ENCODE peak calls at places on chromosomes 13 and 19, in six cellular contexts. Y, H, B, P, G and Z are unnamed samples.

GRCh38 chr13:107678075-107678689 is 537.2 kb downstream of the LIG4 start:
- DNase-seq in Y (no peak), H (no peak), B (no peak), P (no peak), G (peak), Z (no peak)

GRCh38 chr19:49637865-49638350 is 2.0 kb downstream of the RRAS start:
- DNase-seq in H (no peak), B (peak), P (no peak), G (no peak), Y (peak), Z (peak)

GRCh38 chr19:1254530-1255185 is 6.3 kb downstream of the MIDN start:
- DNase-seq in H (no peak), B (no peak), G (no peak), P (no peak), Y (no peak), Z (no peak)

GRCh38 chr19:681029-681626 is 4.9 kb downstream of the FSTL3 start:
- DNase-seq in H (no peak), B (peak), P (no peak), Y (no peak), G (peak), Z (peak)

GRCh38 chr19:12834976-12835757 is 788 bp upstream of the RTBDN start:
- DNase-seq in B (peak), G (peak), P (no peak), Y (no peak), H (no peak), Z (no peak)

GRCh38 chr13:19178901-19179593 is 2.6 kb downstream of the TUBA3C start:
- DNase-seq in G (no peak), H (no peak), P (no peak), Y (no peak), B (no peak), Z (no peak)

GRCh38 chr13:83117046-83117445 is 765.2 kb downstream of the SLITRK1 start:
- DNase-seq in H (no peak), P (no peak), B (no peak), Y (no peak), G (no peak), Z (no peak)

GRCh38 chr19:35216833-35217707 is 11.5 kb downstream of the FAM187B start:
- DNase-seq in G (no peak), H (no peak), B (no peak), Y (no peak), P (no peak), Z (no peak)

GRCh38 chr19:28393574-28394336 is 819.2 kb downstream of the UQCRFS1 start:
- DNase-seq in H (no peak), P (no peak), G (no peak), B (no peak), Y (no peak), Z (no peak)

GRCh38 chr19:33005440-33005839 is 33.4 kb downstream of the FAAP24 start:
- DNase-seq in G (no peak), H (no peak), Y (no peak), B (no peak), P (no peak), Z (no peak)

GRCh38 chr19:51097166-51097736 is 11.0 kb downstream of the CTU1 start:
- DNase-seq in B (peak), Y (no peak), G (peak), P (peak), H (no peak), Z (no peak)

GRCh38 chr19:17103177-17103576 is 27.6 kb downstream of the MYO9B start:
- DNase-seq in B (peak), P (peak), G (peak), Y (peak), H (no peak), Z (no peak)

GRCh38 chr19:29117926-29118325 is 95.0 kb downstream of the UQCRFS1 start:
- DNase-seq in H (no peak), P (no peak), B (no peak), Y (no peak), G (no peak), Z (no peak)

GRCh38 chr13:18943721-18944391 is 237.8 kb downstream of the TUBA3C start:
- DNase-seq in B (no peak), P (no peak), G (no peak), H (no peak), Y (no peak), Z (no peak)

GRCh38 chr13:87124785-87125074 is 546.4 kb upstream of the SLITRK5 start:
- DNase-seq in B (no peak), P (no peak), H (no peak), G (no peak), Y (no peak), Z (no peak)

GRCh38 chr19:8489591-8490394 is 12.6 kb downstream of the PRAM1 start:
- DNase-seq in Y (no peak), B (no peak), H (no peak), G (no peak), P (no peak), Z (no peak)

GRCh38 chr13:21328201-21328600 is 130.9 kb downstream of the ZDHHC20 start:
- DNase-seq in B (no peak), Y (peak), G (no peak), P (no peak), H (no peak), Z (no peak)

GRCh38 chr13:60837806-60838205 is 440.8 kb downstream of the TDRD3 start:
- DNase-seq in P (no peak), G (no peak), B (no peak), Y (no peak), H (no peak), Z (no peak)

GRCh38 chr19:23832717-23833327 is 74.1 kb upstream of the ZNF681 start:
- DNase-seq in H (no peak), B (no peak), Y (no peak), G (no peak), P (no peak), Z (no peak)

GRCh38 chr19:37333457-37333856 is 37.4 kb upstream of the ZNF527 start:
- DNase-seq in P (no peak), G (no peak), B (no peak), Y (no peak), H (no peak), Z (no peak)

GRCh38 chr19:45972944-45973525 is 630 bp downstream of the NOVA2 start:
- DNase-seq in H (no peak), B (peak), G (no peak), Y (no peak), P (no peak), Z (no peak)

GRCh38 chr19:19776206-19777008 is 43.5 kb upstream of the ZNF14 start:
- DNase-seq in H (peak), B (peak), Y (peak), P (peak), G (peak), Z (peak)

GRCh38 chr13:93700115-93700514 is 473.5 kb downstream of the GPC6 start:
- DNase-seq in H (no peak), P (no peak), Y (no peak), G (no peak), B (no peak), Z (no peak)

GRCh38 chr19:33235269-33235995 is 9.8 kb upstream of the SLC7A10 start:
- DNase-seq in P (peak), B (peak), G (peak), H (peak), Y (peak), Z (no peak)

GRCh38 chr13:30113983-30114491 is 193.3 kb downstream of the KATNAL1 start:
- DNase-seq in G (no peak), Y (no peak), B (peak), P (peak), H (no peak), Z (no peak)

GRCh38 chr13:39779337-39780270 is 124.1 kb downstream of the COG6 start:
- DNase-seq in P (no peak), H (no peak), B (no peak), G (no peak), Y (no peak), Z (no peak)

GRCh38 chr19:39171479-39172465 is 25.0 kb upstream of the NCCRP1 start:
- DNase-seq in H (no peak), G (peak), P (no peak), Y (no peak), B (no peak), Z (no peak)

DNA sequence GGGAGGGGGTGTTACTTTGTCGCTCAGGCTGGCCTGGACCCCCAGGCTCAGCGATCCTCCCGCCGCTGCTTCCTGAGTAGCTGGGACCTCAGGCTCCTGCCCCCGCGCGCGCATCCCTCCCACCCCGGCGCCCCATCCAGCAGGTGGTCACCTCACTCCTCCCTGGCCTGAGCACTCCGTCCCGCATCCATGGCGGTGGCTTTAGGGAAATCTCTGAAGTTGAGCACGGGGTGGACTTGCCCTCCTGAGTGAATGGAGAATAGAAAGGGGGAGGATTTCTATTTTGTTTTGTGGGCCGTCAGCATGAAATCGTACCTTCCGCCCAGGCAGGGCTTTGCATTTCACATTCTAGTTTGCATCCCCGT is 413 bp upstream of the ZNF813 start:
- DNase-seq in G (peak), H (no peak), P (no peak), Y (no peak), B (peak), Z (no peak)
- TF ChIP-seq GABPA in G (no peak), H (no peak), P (no peak), Y (no peak), B (no peak), Z (no peak)

GRCh38 chr19:40223135-40223822 is 3.2 kb downstream of the CCNP start:
- DNase-seq in H (no peak), B (no peak), Y (peak), G (no peak), P (no peak), Z (no peak)

GRCh38 chr19:40224342-40225148 is 1.9 kb downstream of the CCNP start:
- DNase-seq in G (no peak), B (no peak), P (no peak), Y (no peak), H (no peak), Z (no peak)

GRCh38 chr19:40219721-40220276 is 1.6 kb upstream of the TTC9B start:
- DNase-seq in P (no peak), H (no peak), B (no peak), G (no peak), Y (no peak), Z (no peak)

GRCh38 chr19:40220674-40221073 is 2.5 kb upstream of the TTC9B start:
- DNase-seq in G (no peak), P (no peak), H (no peak), B (no peak), Y (no peak), Z (no peak)

GRCh38 chr19:40221858-40222619 is 3.9 kb upstream of the TTC9B start:
- DNase-seq in G (peak), B (peak), H (peak), Y (peak), P (peak), Z (peak)
- TF ChIP-seq POLR2AphosphoS5 in G (no peak), B (no peak), H (no peak), Y (no peak), P (no peak), Z (no peak)

DNA sequence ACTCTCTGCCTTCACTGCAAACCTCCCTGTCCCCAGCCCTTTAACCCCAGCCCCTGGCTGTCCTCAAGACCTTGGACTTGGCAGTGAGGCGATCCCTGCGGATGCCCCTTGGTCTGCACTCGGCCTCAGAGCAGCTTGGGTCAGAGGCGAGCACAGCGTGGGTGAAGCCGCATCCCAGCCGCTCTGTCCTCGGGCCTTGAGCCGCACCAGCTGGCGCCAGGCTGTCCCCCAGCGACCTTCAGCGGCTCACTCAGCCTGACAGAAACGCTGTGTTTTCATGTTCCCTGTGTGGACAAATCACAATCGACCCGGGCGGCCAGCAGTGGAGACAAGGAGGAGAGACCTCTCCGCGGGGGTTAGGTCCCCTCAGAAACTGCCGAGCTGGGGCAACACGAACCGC is 52.0 kb downstream of the GNG7 start:
- DNase-seq in G (no peak), P (peak), H (no peak), Y (no peak), B (no peak), Z (no peak)
- TF ChIP-seq GABPA in G (no peak), P (no peak), H (no peak), Y (no peak), B (no peak), Z (no peak)

DNA sequence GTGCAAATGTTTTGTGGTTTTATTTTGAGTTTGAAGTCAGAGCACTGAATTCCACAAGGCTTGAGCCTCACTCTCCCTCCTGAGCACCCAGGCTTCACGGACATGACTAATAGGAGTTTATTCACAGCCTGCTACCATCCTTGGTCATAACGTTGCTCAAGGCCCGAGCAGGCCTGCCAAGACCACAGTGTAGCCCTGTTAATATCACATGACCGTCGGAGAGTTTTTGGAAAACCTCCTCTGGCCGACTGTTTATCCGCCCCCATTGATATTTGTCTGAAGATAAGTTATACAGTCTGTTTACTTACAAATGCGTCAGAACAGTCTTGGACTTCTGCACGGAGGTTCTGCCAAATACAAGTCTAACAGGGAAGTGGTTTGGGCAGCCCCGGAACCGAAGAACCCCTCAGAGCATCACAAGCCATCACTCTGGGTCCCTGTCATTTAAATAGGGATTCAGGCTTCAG is 89.9 kb downstream of the COL4A2 start:
- DNase-seq in G (no peak), H (no peak), P (no peak), B (no peak), Y (no peak), Z (no peak)
- TF ChIP-seq POLR2AphosphoS5 in G (peak), H (no peak), P (no peak), B (no peak), Y (no peak), Z (no peak)